ENCODE peak calls at places on chromosomes 16 and 17, in seven cellular contexts. R is right atrium auricular region, I is neural progenitor cell, X is heart left ventricle, M is body of pancreas, E is heart right ventricle, L is transverse colon. G is an unnamed sample.
A peak's percentile ranks its signal among the peaks of the same experiment; 100 is the strongest.

GRCh38 chr17:70521821-70522256 is 352.5 kb downstream of the KCNJ2 start:
- DNase-seq in E (peak; percentile 14), L (peak; percentile 25), R (peak; percentile 62), X (no peak), I (no peak), M (peak; percentile 50), G (no peak)

GRCh38 chr17:4858068-4858879 is 25.1 kb downstream of the MINK1 start:
- DNase-seq in M (no peak), L (no peak), E (peak; percentile 32), I (peak; percentile 87), R (no peak), X (no peak), G (peak; percentile 90)

GRCh38 chr17:74357466-74357809 is 4.2 kb downstream of the BTBD17 start:
- DNase-seq in I (no peak), L (no peak), M (no peak), E (no peak), X (no peak), R (no peak), G (no peak)

GRCh38 chr16:75264999-75265910 is 13.8 kb upstream of the BCAR1 start:
- DNase-seq in L (peak; percentile 72), I (no peak), R (no peak), E (peak; percentile 61), M (peak; percentile 64), X (peak; percentile 75), G (peak; percentile 85)

GRCh38 chr17:81695801-81696200 is 7.4 kb upstream of the MRPL12 start:
- DNase-seq in I (no peak), X (no peak), L (no peak), E (no peak), M (no peak), R (no peak), G (no peak)

GRCh38 chr16:23784811-23785447 is 30.1 kb downstream of the CHP2 start:
- DNase-seq in R (no peak), E (no peak), I (no peak), M (no peak), L (no peak), X (no peak), G (no peak)

GRCh38 chr16:85302018-85302847 is 190.0 kb upstream of the CIBAR2 start:
- DNase-seq in X (no peak), L (no peak), M (no peak), R (no peak), E (no peak), I (peak; percentile 39), G (peak; percentile 70)

GRCh38 chr17:16325964-16326363 is 27.3 kb downstream of the CENPV start:
- DNase-seq in E (no peak), X (no peak), M (no peak), R (no peak), I (no peak), L (no peak), G (no peak)

GRCh38 chr16:47061204-47061603 is 82.5 kb downstream of the NETO2 start:
- DNase-seq in L (no peak), R (no peak), X (no peak), M (no peak), I (peak; percentile 59), E (no peak), G (no peak)

GRCh38 chr16:51500306-51500705 is 349.2 kb upstream of the SALL1 start:
- DNase-seq in I (no peak), E (no peak), X (no peak), R (no peak), M (no peak), L (no peak), G (no peak)

GRCh38 chr17:79843917-79844815 is 4.9 kb upstream of the CBX4 start:
- DNase-seq in L (peak; percentile 69), X (peak; percentile 86), I (peak; percentile 88), M (peak; percentile 70), R (no peak), E (peak; percentile 78), G (peak; percentile 92)

GRCh38 chr16:85611455-85612190 is 1.5 kb upstream of the GSE1 start:
- DNase-seq in M (peak; percentile 93), I (peak; percentile 84), E (peak; percentile 89), R (peak; percentile 86), X (peak; percentile 91), L (peak; percentile 86), G (peak; percentile 94)

GRCh38 chr16:61024180-61024900 is 1011.9 kb downstream of the CDH8 start:
- DNase-seq in M (no peak), E (no peak), I (peak; percentile 90), R (no peak), L (no peak), X (no peak), G (no peak)

GRCh38 chr17:75153854-75154194 is 488 bp downstream of the JPT1 start:
- DNase-seq in R (no peak), M (peak; percentile 30), X (no peak), E (no peak), I (no peak), L (peak; percentile 32), G (peak; percentile 70)

GRCh38 chr17:8224891-8225812 is 14.8 kb upstream of the AURKB start:
- DNase-seq in R (no peak), M (no peak), L (no peak), E (no peak), I (no peak), X (no peak), G (no peak)

GRCh38 chr17:8223356-8224063 is 13.1 kb upstream of the AURKB start:
- DNase-seq in M (peak; percentile 66), I (peak; percentile 85), E (peak; percentile 64), R (peak; percentile 74), X (peak; percentile 79), L (peak; percentile 74), G (peak; percentile 74)

GRCh38 chr17:8227238-8227581 is 16.8 kb upstream of the AURKB start:
- DNase-seq in M (no peak), L (no peak), I (no peak), X (no peak), E (no peak), R (no peak), G (no peak)

GRCh38 chr17:8226536-8227237 is 16.3 kb upstream of the AURKB start:
- DNase-seq in X (peak; percentile 69), E (peak; percentile 48), M (peak; percentile 81), L (peak; percentile 81), I (peak; percentile 94), R (peak; percentile 85), G (peak; percentile 75)

DNA sequence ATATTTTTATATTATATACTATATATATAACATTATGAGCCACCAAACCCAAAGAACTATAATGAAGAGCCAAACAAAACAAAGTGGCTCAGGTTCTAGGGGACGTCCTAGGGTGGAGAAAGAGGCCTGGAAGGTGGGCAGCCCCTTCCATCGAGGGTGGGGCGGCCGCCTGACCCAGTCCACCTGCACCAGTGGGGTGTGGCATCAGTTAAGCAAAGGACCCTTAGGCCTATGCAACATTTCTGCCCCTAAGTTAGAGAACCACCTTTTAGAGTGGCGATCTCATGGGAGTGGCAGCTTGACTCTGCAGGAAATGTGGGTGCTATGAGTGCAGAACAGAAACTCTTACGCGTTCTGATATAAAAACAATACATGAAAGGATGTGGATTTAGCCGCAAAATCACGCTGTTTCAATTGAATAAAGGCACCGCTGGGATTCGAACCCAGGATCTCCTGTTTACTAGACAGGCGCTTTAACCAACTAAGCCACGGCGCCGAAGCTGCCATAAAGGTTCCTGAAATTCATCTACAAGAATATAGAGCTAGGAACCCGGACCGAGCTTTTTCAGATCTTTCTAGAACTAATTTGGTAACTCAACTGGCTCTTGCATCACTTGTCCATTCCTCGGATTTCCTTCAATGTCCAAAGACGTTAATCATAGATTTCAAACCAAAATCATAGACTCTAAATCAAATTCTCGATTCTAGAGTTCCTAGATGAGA is 15.6 kb upstream of the AURKB start:
- DNase-seq in R (peak; percentile 69), X (no peak), L (peak; percentile 54), E (no peak), I (peak; percentile 83), M (peak; percentile 64), G (no peak)
- H3K4me3 ChIP-seq in R (peak overlapping the region; percentile 43), X (no peak overlapping the region), L (no peak overlapping the region), E (peak overlapping the region; percentile 43), I (peak overlapping the region; percentile 62), M (no peak overlapping the region), G (peak overlapping the region; percentile 49)

GRCh38 chr17:49013311-49014205 is 16.4 kb downstream of the IGF2BP1 start:
- DNase-seq in I (peak; percentile 95), E (no peak), X (no peak), R (peak; percentile 42), L (no peak), M (no peak), G (peak; percentile 97)

GRCh38 chr17:49015179-49015923 is 18.2 kb downstream of the IGF2BP1 start:
- DNase-seq in M (no peak), E (no peak), R (peak; percentile 11), I (no peak), L (no peak), X (no peak), G (no peak)

GRCh38 chr17:49016775-49017463 is 19.7 kb downstream of the IGF2BP1 start:
- DNase-seq in X (no peak), L (peak; percentile 42), E (no peak), R (no peak), M (peak; percentile 40), I (no peak), G (peak; percentile 60)

GRCh38 chr17:49015924-49016774 is 19.0 kb downstream of the IGF2BP1 start:
- DNase-seq in X (no peak), R (no peak), E (no peak), I (no peak), L (no peak), M (no peak), G (no peak)

GRCh38 chr17:49012893-49013255 is 15.7 kb downstream of the IGF2BP1 start:
- DNase-seq in M (no peak), I (peak; percentile 28), X (no peak), E (no peak), L (no peak), R (no peak), G (no peak)
- H3K36me3 ChIP-seq in M (no peaks in the 10 kb centered on the region), I (no peaks in the 10 kb centered on the region), X (no peaks in the 10 kb centered on the region), E (no peaks in the 10 kb centered on the region), L (no peaks in the 10 kb centered on the region), R (no peaks in the 10 kb centered on the region), G (peaks cover 18% of the 10 kb centered on the region)

DNA sequence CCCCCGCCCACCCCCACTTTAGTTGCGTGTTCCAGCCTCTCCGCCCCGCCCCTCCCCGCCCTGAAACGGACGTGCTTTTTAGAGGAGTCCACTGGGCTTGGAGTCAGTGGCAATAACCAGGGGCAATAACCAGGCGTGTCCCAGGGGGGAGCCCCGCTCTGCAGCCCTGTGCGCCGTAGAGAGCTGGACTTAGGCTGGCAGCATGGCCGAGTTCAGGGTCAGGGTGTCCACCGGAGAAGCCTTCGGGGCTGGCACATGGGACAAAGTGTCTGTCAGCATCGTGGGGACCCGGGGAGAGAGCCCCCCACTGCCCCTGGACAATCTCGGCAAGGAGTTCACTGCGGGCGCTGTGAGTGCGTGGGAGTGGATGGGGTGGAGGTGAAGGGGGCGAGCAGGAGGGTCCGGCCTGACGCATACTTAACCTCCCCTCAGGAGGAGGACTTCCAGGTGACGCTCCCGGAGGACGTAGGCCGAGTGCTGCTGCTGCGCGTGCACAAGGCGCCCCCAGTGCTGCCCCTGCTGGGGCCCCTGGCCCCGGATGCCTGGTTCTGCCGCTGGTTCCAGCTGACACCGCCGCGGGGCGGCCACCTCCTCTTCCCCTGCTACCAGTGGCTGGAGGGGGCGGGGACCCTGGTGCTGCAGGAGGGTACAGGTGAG is at the start of gene ALOX15B:
- DNase-seq in E (no peak), L (peak; percentile 86), M (no peak), R (no peak), X (no peak), I (no peak), G (peak; percentile 87)
- H3K4me3 ChIP-seq in E (no peak within 1 kb of the TSS), L (peak within 1 kb of the TSS; percentile 26), M (no peak within 1 kb of the TSS), R (peak within 1 kb of the TSS; percentile 36), X (no peak within 1 kb of the TSS), I (no peak within 1 kb of the TSS), G (peak within 1 kb of the TSS; percentile 41)

DNA sequence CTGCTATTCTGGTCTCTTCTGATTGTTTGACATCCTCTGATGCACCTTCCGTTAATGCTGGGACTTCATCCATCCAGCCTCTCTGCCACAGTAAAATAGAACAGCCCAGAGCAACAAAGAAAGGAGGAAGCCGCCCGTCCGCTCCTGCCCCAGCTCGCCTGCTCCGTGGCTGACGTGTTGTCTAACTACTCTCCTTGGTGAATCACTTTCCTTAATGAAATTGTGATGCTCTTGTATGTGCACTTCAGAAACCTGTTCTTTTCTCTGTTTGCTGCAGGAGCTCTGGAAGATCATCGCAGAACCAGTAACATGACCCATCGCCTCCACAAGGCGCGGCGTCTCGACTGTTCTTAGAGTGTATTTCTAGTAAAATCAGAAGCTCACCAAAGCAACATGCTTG is 24.3 kb downstream of the METTL22 start:
- DNase-seq in E (no peak), R (no peak), L (no peak), M (no peak), X (no peak), I (no peak), G (no peak)
- H3K36me3 ChIP-seq in E (no peaks in the 10 kb centered on the region), R (peaks cover 71% of the 10 kb centered on the region), L (peaks cover 54% of the 10 kb centered on the region), M (peaks cover 24% of the 10 kb centered on the region), X (peaks cover 73% of the 10 kb centered on the region), I (no peaks in the 10 kb centered on the region), G (peaks cover 58% of the 10 kb centered on the region)